ENCODE peak calls at places on chromosomes 16 and 17, in five cellular contexts. I is HEK293T, N is GM12878, V is H1, X is HepG2. S is an unnamed sample.

GRCh38 chr17:34269969-34270368 is at the start of gene CCL7:
- DNase-seq in I (no peak), N (no peak), V (no peak), X (no peak), S (no peak)

GRCh38 chr17:36944488-36945040 is 4.2 kb upstream of the AATF start:
- DNase-seq in I (no peak), N (no peak), V (no peak), X (no peak), S (no peak)

GRCh38 chr16:49839462-49839825 is 16.5 kb downstream of the ZNF423 start:
- DNase-seq in I (no peak), N (no peak), V (no peak), X (no peak), S (no peak)

GRCh38 chr17:77388384-77389306 is 247.9 kb downstream of the SEC14L1 start:
- DNase-seq in I (no peak), N (no peak), V (no peak), X (peak), S (no peak)

GRCh38 chr17:50346313-50347086 is 574 bp downstream of the XYLT2 start:
- DNase-seq in I (peak), N (no peak), V (peak), X (no peak), S (no peak)

GRCh38 chr17:21146362-21147021 is 19.7 kb downstream of the DHRS7B start:
- DNase-seq in I (no peak), N (no peak), V (no peak), X (no peak), S (no peak)

GRCh38 chr16:78566397-78567073 is 467.1 kb downstream of the WWOX start:
- DNase-seq in I (no peak), N (no peak), V (no peak), X (no peak), S (no peak)

GRCh38 chr17:19703106-19703775 is 13.1 kb downstream of the SLC47A2 start:
- DNase-seq in I (peak), N (no peak), V (no peak), X (no peak), S (no peak)

GRCh38 chr17:58575511-58575910 is 61.1 kb upstream of the MTMR4 start:
- DNase-seq in I (no peak), N (no peak), V (no peak), X (no peak), S (no peak)

GRCh38 chr17:71055128-71055527 is 885.8 kb downstream of the KCNJ2 start:
- DNase-seq in I (no peak), N (no peak), V (no peak), X (no peak), S (no peak)

GRCh38 chr17:44010966-44011647 is 3.7 kb downstream of the TMEM101 start:
- DNase-seq in I (no peak), N (no peak), V (no peak), X (no peak), S (no peak)

GRCh38 chr16:87392823-87393679 is 915 bp downstream of the MAP1LC3B start:
- DNase-seq in I (peak), N (no peak), V (peak), X (no peak), S (no peak)

GRCh38 chr16:84633622-84634021 is 14.7 kb upstream of the KLHL36 start:
- DNase-seq in I (no peak), N (no peak), V (no peak), X (no peak), S (no peak)

GRCh38 chr17:45222994-45223540 is 1.4 kb downstream of the FMNL1 start:
- DNase-seq in I (no peak), N (no peak), V (no peak), X (no peak), S (no peak)

GRCh38 chr16:49513040-49513439 is 139.4 kb downstream of the C16orf78 start:
- DNase-seq in I (peak), N (no peak), V (no peak), X (no peak), S (no peak)

GRCh38 chr17:65790241-65790640 is 228.8 kb upstream of the AXIN2 start:
- DNase-seq in I (no peak), N (no peak), V (no peak), X (no peak), S (no peak)

GRCh38 chr17:10036511-10037061 is 131.5 kb upstream of the RCVRN start:
- DNase-seq in I (no peak), N (no peak), V (no peak), X (peak), S (no peak)

GRCh38 chr17:5584971-5585794 is 874 bp upstream of the NLRP1 start:
- DNase-seq in I (no peak), N (no peak), V (no peak), X (no peak), S (no peak)

DNA sequence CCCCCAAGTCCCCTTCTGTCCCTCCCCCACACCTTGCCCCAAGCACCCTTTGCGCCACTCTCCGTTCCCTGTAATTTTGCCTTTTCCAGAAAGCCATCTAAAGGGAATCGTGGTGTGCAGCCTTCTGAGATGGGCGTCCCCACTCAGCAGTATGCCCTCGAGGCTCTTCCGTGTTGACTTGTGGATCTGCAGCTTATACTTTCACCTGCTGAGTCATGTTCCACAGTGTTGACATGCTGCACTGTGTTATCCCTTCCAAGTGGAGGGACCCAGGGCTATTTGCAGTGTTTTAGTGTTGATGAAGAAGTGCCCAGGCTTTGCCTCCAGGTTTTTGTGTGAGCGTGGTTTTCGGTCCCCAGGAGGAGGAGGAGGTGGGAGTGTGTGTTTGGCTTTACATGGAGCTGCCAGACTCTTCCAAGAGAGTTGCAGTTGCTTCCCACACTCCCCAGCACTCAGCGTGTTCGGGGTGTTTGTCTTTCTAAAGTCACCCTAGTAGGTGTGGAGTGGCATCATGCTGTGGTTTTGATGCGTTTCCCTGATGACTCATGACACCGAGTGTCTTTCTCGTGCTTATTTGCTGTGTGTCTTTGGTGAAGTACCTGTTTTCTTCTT is 32.1 kb upstream of the JPT2 start:
- DNase-seq in I (no peak), N (no peak), V (no peak), X (peak), S (peak)
- TF ChIP-seq SUZ12 in I (no peak), N (no peak), V (no peak), X (no peak), S (no peak)

DNA sequence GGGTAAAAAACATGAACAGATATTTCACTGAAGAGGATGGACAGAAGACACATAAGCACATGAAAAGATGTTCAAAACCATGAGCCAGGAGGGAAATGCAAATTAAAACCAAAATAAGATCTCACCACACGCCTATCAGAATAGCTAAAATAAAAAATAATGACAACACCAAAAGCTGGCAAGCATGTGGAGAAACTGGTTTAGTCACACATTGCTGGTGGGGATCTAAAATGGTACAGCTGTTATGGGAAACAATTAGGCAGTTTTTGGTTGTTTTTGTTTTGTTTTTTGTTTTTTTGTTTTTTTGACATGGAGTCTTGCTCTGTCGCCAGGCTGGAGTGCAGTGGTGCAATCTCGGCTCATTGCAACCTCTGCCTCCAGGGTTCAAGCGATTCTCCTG is 44.7 kb upstream of the TEKT3 start:
- DNase-seq in I (no peak), N (no peak), V (no peak), X (no peak), S (no peak)
- TF ChIP-seq SUZ12 in I (no peak), N (no peak), V (no peak), X (no peak), S (no peak)

GRCh38 chr16:14358697-14359305 is 271.3 kb downstream of the PARN start:
- DNase-seq in I (no peak), N (no peak), V (no peak), X (no peak), S (no peak)
- TF ChIP-seq SUZ12 in I (no peak), N (no peak), V (no peak), X (no peak), S (no peak)

GRCh38 chr17:8701754-8702153 is 42.9 kb downstream of the CCDC42 start:
- DNase-seq in I (no peak), N (no peak), V (no peak), X (no peak), S (no peak)

GRCh38 chr17:8698142-8699050 is 46.2 kb downstream of the CCDC42 start:
- DNase-seq in I (no peak), N (no peak), V (no peak), X (no peak), S (no peak)

GRCh38 chr17:8700546-8700945 is 44.1 kb downstream of the CCDC42 start:
- DNase-seq in I (no peak), N (no peak), V (no peak), X (no peak), S (no peak)

GRCh38 chr17:8702996-8703395 is 41.6 kb downstream of the CCDC42 start:
- DNase-seq in I (no peak), N (no peak), V (no peak), X (no peak), S (no peak)

GRCh38 chr17:8701221-8701620 is 43.4 kb downstream of the CCDC42 start:
- DNase-seq in I (no peak), N (no peak), V (no peak), X (no peak), S (no peak)
- TF ChIP-seq SUZ12 in I (no peak), N (no peak), V (no peak), X (no peak), S (no peak)

GRCh38 chr16:46709464-46709863 is 20.0 kb downstream of the ORC6 start:
- DNase-seq in I (no peak), N (no peak), V (no peak), X (no peak), S (no peak)
- TF ChIP-seq SUZ12 in I (no peak), N (no peak), V (no peak), X (no peak), S (no peak)

DNA sequence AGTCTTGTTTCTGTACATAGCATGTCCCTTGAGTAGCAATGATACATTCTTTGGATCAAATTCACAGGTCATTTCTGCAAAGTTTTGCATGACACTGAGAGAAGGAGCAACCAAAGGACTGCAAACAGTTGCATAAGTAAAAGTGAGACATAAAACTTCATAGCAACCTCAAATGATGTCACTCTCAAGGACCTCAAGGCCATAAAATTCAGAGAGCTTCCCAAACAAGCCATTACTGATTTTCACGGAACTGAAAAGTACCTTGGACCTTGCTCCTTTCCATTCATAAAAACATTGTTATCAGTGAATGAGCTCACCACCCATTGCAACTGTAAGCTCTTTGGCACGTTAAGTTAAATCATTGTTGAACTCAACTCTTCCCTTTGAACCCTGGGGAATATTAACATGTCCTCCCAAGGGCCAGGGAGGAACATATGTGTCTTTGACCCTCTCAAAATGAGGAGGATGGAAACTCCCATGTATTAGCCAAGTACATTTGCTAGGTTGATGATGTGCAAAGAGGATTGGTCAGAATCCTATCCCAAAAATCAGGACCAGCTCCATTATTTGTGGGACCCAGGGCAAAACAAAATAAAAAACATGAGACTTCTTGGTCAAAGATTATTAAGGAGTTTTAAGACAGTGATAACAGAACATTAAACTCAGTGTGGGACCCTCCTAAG is 275.0 kb upstream of the DYNLRB2 start:
- DNase-seq in I (no peak), N (no peak), V (no peak), X (peak), S (no peak)
- TF ChIP-seq SUZ12 in I (no peak), N (no peak), V (no peak), X (no peak), S (no peak)

DNA sequence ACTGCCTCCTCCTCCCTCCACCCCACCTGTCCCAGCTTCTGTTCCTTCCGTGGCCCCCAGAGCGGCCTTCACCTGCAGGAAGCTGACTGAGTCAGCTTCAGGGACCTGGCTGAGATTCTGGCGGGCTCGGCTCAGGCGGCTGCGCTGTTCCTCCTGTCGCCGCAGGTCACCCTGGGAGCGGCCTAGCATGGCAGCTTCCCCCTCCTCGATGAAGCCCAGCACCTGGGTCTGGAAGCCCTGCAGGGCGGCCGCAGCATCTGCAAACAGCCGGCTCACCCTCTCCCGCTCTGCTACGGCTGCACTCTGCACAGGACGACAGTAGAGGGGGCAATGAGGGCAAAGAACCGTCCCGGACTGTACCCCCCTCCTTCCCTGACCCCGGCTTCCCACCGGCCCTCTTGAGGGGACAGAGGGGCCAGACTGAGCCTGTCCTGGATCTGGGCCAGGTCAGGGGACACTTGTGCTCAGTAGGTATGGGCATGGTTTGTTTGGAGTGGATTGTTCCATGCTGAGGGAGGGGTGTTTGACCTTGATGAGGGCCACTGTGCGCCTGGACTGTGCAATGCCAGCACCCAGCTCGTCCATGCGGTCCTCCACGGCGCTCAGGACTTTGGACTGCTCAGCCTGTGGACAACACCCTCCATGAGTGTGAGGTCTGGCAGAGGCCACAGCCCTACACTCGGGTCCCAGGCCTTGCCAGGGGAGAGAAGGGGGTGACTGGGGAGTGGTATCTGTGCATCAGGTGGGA is 2.0 kb downstream of the TRIM47 start:
- DNase-seq in I (no peak), N (no peak), V (peak), X (peak), S (no peak)
- TF ChIP-seq SUZ12 in I (no peak), N (no peak), V (no peak), X (no peak), S (no peak)

DNA sequence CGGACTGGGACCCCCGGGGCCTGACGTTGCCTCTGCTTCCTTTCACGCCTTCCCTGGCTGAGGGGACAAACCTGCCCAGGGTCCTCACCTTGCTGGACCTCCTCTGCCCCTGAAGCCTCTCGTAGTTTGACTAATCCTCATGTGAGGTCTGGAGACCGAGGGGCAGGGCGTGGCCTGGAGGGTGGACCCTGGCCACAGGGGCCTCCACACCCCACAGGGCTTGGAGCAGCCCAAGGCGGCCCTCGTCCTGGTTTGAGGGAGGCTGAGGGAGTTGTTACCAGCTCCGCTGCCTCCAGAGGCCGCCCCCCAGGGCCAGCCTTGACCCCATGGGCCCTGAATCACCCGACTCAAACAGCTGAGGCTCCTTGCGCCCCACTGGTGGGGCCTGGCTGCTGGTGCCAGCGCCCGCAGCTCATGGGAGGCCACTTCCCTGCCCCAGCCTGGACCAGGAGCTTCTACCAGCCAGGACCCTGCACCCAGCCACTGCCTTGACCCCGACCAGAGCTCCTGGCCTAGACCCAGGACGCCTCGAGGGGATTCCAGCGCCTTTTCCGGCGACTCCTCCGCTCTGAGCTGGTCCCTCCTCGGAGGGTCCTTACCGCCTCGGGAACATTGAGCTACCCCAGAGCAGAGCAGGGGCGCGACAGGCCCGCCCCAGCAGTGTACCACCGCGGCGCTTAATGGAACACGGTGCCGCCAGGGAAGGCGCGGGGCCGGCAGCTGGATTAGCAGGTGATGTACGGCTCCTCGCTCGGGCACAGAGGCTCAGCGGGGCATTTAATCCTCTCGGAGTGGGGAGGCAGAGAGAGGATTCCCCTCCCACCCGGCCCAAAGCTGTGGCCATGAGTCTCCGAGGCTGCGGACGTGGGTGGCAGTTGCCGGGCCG is 37.1 kb downstream of the GSE1 start:
- DNase-seq in I (no peak), N (no peak), V (no peak), X (no peak), S (no peak)
- TF ChIP-seq SUZ12 in I (no peak), N (no peak), V (no peak), X (no peak), S (no peak)

GRCh38 chr17:39144414-39144813 is 7.0 kb downstream of the PLXDC1 start:
- DNase-seq in I (no peak), N (no peak), V (no peak), X (no peak), S (no peak)
- TF ChIP-seq SUZ12 in I (no peak), N (no peak), V (no peak), X (no peak), S (no peak)

S was measured in NT2/D1.